ENCODE peak calls at places on chromosome 18, in four cellular contexts. J is hepatic stellate cell, H is right cardiac atrium, V is SJSA1. D is an unnamed sample.
A peak's percentile ranks its signal among the peaks of the same experiment; 100 is the strongest.

GRCh38 chr18:57026316-57026715 is 120.6 kb upstream of the BOD1L2 start:
- DNase-seq in H (no peak), V (no peak), J (no peak), D (no peak)

GRCh38 chr18:8608795-8609673 is at the start of gene RAB12:
- DNase-seq in H (peak; percentile 96), J (peak; percentile 85), V (peak; percentile 87), D (peak; percentile 86)

GRCh38 chr18:48529796-48530195 is 9.0 kb upstream of the CTIF start:
- DNase-seq in H (no peak), V (peak; percentile 85), J (peak; percentile 80), D (no peak)

GRCh38 chr18:46250084-46250811 is 146.1 kb downstream of the HAUS1 start:
- DNase-seq in J (peak; percentile 58), H (no peak), V (peak; percentile 60), D (peak; percentile 20)

GRCh38 chr18:58937204-58937603 is 72.5 kb downstream of the ZNF532 start:
- DNase-seq in J (peak; percentile 48), H (no peak), V (no peak), D (no peak)

GRCh38 chr18:75638223-75638596 is 210.7 kb upstream of the SMIM21 start:
- DNase-seq in J (peak; percentile 28), H (no peak), V (peak; percentile 63), D (no peak)

GRCh38 chr18:43620936-43621335 is 343.6 kb upstream of the SYT4 start:
- DNase-seq in J (peak; percentile 11), H (peak; percentile 2), V (no peak), D (no peak)

GRCh38 chr18:63890950-63891304 is 3.4 kb downstream of the SERPINB2 start:
- DNase-seq in V (no peak), H (no peak), J (no peak), D (no peak)

GRCh38 chr18:23627325-23627724 is 35.4 kb downstream of the ANKRD29 start:
- DNase-seq in J (peak; percentile 56), V (no peak), H (no peak), D (no peak)

GRCh38 chr18:59655661-59656060 is 41.6 kb downstream of the CCBE1 start:
- DNase-seq in H (no peak), V (no peak), J (no peak), D (no peak)

GRCh38 chr18:28151434-28151833 is 25.5 kb downstream of the CDH2 start:
- DNase-seq in J (no peak), V (no peak), H (no peak), D (no peak)

GRCh38 chr18:45588284-45588683 is 27.0 kb upstream of the SLC14A2 start:
- DNase-seq in H (no peak), J (no peak), V (peak; percentile 47), D (peak; percentile 10)

GRCh38 chr18:48022531-48023330 is 92.3 kb upstream of the SMAD2 start:
- DNase-seq in V (no peak), J (peak; percentile 65), H (no peak), D (peak; percentile 57)

GRCh38 chr18:44733069-44733753 is 52.5 kb downstream of the SETBP1 start:
- DNase-seq in H (no peak), V (peak; percentile 84), J (peak; percentile 65), D (no peak)

GRCh38 chr18:57475903-57476302 is 40.7 kb downstream of the ONECUT2 start:
- DNase-seq in H (no peak), V (no peak), J (no peak), D (no peak)

GRCh38 chr18:23932385-23933067 is 82.0 kb upstream of the TTC39C start:
- DNase-seq in V (no peak), H (no peak), J (no peak), D (no peak)

GRCh38 chr18:4672152-4672551 is 217.0 kb upstream of the DLGAP1 start:
- DNase-seq in V (no peak), H (no peak), J (no peak), D (no peak)

GRCh38 chr18:42706618-42707017 is 408.9 kb downstream of the RIT2 start:
- DNase-seq in J (no peak), H (peak; percentile 9), V (no peak), D (peak; percentile 12)

GRCh38 chr18:53191634-53192033 is 851.6 kb downstream of the DCC start:
- DNase-seq in J (no peak), H (no peak), V (no peak), D (no peak)

GRCh38 chr18:51537487-51537886 is 340.0 kb upstream of the MEX3C start:
- DNase-seq in J (no peak), V (no peak), H (no peak), D (peak; percentile 76)

GRCh38 chr18:56453576-56453975 is 184.8 kb downstream of the TXNL1 start:
- DNase-seq in J (no peak), H (no peak), V (no peak), D (no peak)

GRCh38 chr18:59639821-59640220 is 57.4 kb downstream of the CCBE1 start:
- DNase-seq in V (no peak), H (no peak), J (no peak), D (no peak)

GRCh38 chr18:39494211-39494896 is 1928.8 kb upstream of the CELF4 start:
- DNase-seq in V (no peak), J (no peak), H (no peak), D (peak; percentile 27)

GRCh38 chr18:12837747-12838146 is 46.3 kb downstream of the PTPN2 start:
- DNase-seq in H (no peak), J (no peak), V (no peak), D (no peak)

GRCh38 chr18:10101293-10101701 is 187.5 kb downstream of the VAPA start:
- DNase-seq in J (peak; percentile 19), V (no peak), H (peak; percentile 69), D (no peak)

GRCh38 chr18:11500153-11501122 is 109.0 kb upstream of the SLC35G4 start:
- DNase-seq in V (peak; percentile 97), J (peak; percentile 6), H (peak; percentile 46), D (no peak)

GRCh38 chr18:11994708-11995444 is 13.6 kb downstream of the IMPA2 start:
- DNase-seq in J (no peak), H (no peak), V (no peak), D (peak; percentile 57)

GRCh38 chr18:8063733-8064132 is 496.6 kb downstream of the PTPRM start:
- DNase-seq in V (no peak), J (no peak), H (no peak), D (no peak)

GRCh38 chr18:8707946-8708345 is 2.6 kb downstream of the MTCL1 start:
- DNase-seq in V (no peak), H (no peak), J (no peak), D (no peak)

GRCh38 chr18:35753306-35753910 is 171.9 kb downstream of the GALNT1 start:
- DNase-seq in J (no peak), H (no peak), V (no peak), D (no peak)

GRCh38 chr18:45920367-45920766 is 46.8 kb downstream of the EPG5 start:
- DNase-seq in J (peak; percentile 12), H (peak; percentile 94), V (no peak), D (peak; percentile 88)

GRCh38 chr18:46559296-46559695 is 97.7 kb downstream of the LOXHD1 start:
- DNase-seq in J (no peak), H (no peak), V (no peak), D (no peak)

GRCh38 chr18:9996104-9996503 is 82.3 kb downstream of the VAPA start:
- DNase-seq in H (no peak), V (no peak), J (no peak), D (no peak)

GRCh38 chr18:67410075-67410474 is 106.4 kb downstream of the DSEL start:
- DNase-seq in J (no peak), V (no peak), H (no peak), D (no peak)

D was measured in body of pancreas.